ENCODE peak calls at places on chromosome 14, in nine cellular contexts. One of them, this sample, is unnamed.

GRCh38 chr14:68621400-68622365 is 171.2 kb downstream of the ZFP36L1 start:
- DNase-seq in fibroblast of pulmonary artery: peak
- DNase-seq in WERI-Rb-1: peak
- DNase-seq in neural progenitor cell: no peak
- DNase-seq in endodermal cell: peak
- DNase-seq in colonic mucosa: peak
- DNase-seq in choroid plexus epithelial cell: peak
- DNase-seq in IMR-90: peak
- DNase-seq in BJ: peak
- DNase-seq in this sample: no peak

GRCh38 chr14:81537193-81537592 is 3.5 kb upstream of the SEL1L start:
- DNase-seq in BJ: no peak
- DNase-seq in fibroblast of pulmonary artery: no peak
- DNase-seq in endodermal cell: no peak
- DNase-seq in neural progenitor cell: no peak
- DNase-seq in choroid plexus epithelial cell: no peak
- DNase-seq in IMR-90: no peak
- DNase-seq in colonic mucosa: no peak
- DNase-seq in WERI-Rb-1: no peak
- DNase-seq in this sample: no peak

GRCh38 chr14:78164226-78164853 is 5.8 kb upstream of the NRXN3 start:
- DNase-seq in neural progenitor cell: peak
- DNase-seq in endodermal cell: peak
- DNase-seq in colonic mucosa: peak
- DNase-seq in BJ: no peak
- DNase-seq in fibroblast of pulmonary artery: no peak
- DNase-seq in IMR-90: no peak
- DNase-seq in WERI-Rb-1: peak
- DNase-seq in choroid plexus epithelial cell: peak
- DNase-seq in this sample: no peak

GRCh38 chr14:92549853-92550244 is 36.3 kb downstream of the RIN3 start:
- DNase-seq in colonic mucosa: no peak
- DNase-seq in WERI-Rb-1: peak
- DNase-seq in IMR-90: peak
- DNase-seq in endodermal cell: no peak
- DNase-seq in BJ: no peak
- DNase-seq in neural progenitor cell: no peak
- DNase-seq in fibroblast of pulmonary artery: peak
- DNase-seq in choroid plexus epithelial cell: no peak
- DNase-seq in this sample: no peak

GRCh38 chr14:36805116-36805515 is 143.5 kb downstream of the PAX9 start:
- DNase-seq in WERI-Rb-1: no peak
- DNase-seq in neural progenitor cell: peak
- DNase-seq in IMR-90: no peak
- DNase-seq in fibroblast of pulmonary artery: no peak
- DNase-seq in colonic mucosa: no peak
- DNase-seq in endodermal cell: peak
- DNase-seq in choroid plexus epithelial cell: peak
- DNase-seq in BJ: no peak
- DNase-seq in this sample: no peak

GRCh38 chr14:20714593-20715250 is 26.2 kb downstream of the ANG start:
- DNase-seq in neural progenitor cell: no peak
- DNase-seq in WERI-Rb-1: no peak
- DNase-seq in endodermal cell: no peak
- DNase-seq in colonic mucosa: peak
- DNase-seq in fibroblast of pulmonary artery: peak
- DNase-seq in choroid plexus epithelial cell: peak
- DNase-seq in BJ: no peak
- DNase-seq in IMR-90: peak
- DNase-seq in this sample: peak

GRCh38 chr14:104280902-104281767 is 142.7 kb downstream of the KIF26A start:
- DNase-seq in endodermal cell: peak
- DNase-seq in WERI-Rb-1: no peak
- DNase-seq in BJ: no peak
- DNase-seq in choroid plexus epithelial cell: no peak
- DNase-seq in neural progenitor cell: peak
- DNase-seq in IMR-90: no peak
- DNase-seq in fibroblast of pulmonary artery: no peak
- DNase-seq in colonic mucosa: no peak
- DNase-seq in this sample: no peak

GRCh38 chr14:71688576-71688975 is 243.7 kb upstream of the RGS6 start:
- DNase-seq in endodermal cell: no peak
- DNase-seq in BJ: no peak
- DNase-seq in WERI-Rb-1: no peak
- DNase-seq in colonic mucosa: peak
- DNase-seq in fibroblast of pulmonary artery: peak
- DNase-seq in neural progenitor cell: no peak
- DNase-seq in choroid plexus epithelial cell: peak
- DNase-seq in IMR-90: peak
- DNase-seq in this sample: no peak

GRCh38 chr14:65027127-65027799 is 40.6 kb downstream of the FNTB start:
- DNase-seq in choroid plexus epithelial cell: no peak
- DNase-seq in fibroblast of pulmonary artery: no peak
- DNase-seq in BJ: no peak
- DNase-seq in endodermal cell: no peak
- DNase-seq in WERI-Rb-1: no peak
- DNase-seq in colonic mucosa: no peak
- DNase-seq in neural progenitor cell: no peak
- DNase-seq in IMR-90: no peak
- DNase-seq in this sample: no peak

GRCh38 chr14:33839193-33840076 is 111.4 kb downstream of the EGLN3 start:
- DNase-seq in BJ: no peak
- DNase-seq in fibroblast of pulmonary artery: peak
- DNase-seq in WERI-Rb-1: peak
- DNase-seq in colonic mucosa: peak
- DNase-seq in endodermal cell: peak
- DNase-seq in IMR-90: peak
- DNase-seq in neural progenitor cell: peak
- DNase-seq in choroid plexus epithelial cell: peak
- DNase-seq in this sample: no peak

GRCh38 chr14:53967606-53968005 is 11.0 kb upstream of the BMP4 start:
- DNase-seq in fibroblast of pulmonary artery: no peak
- DNase-seq in WERI-Rb-1: no peak
- DNase-seq in endodermal cell: no peak
- DNase-seq in choroid plexus epithelial cell: no peak
- DNase-seq in neural progenitor cell: no peak
- DNase-seq in IMR-90: no peak
- DNase-seq in BJ: no peak
- DNase-seq in colonic mucosa: no peak
- DNase-seq in this sample: no peak

GRCh38 chr14:53962954-53963490 is 6.4 kb upstream of the BMP4 start:
- DNase-seq in neural progenitor cell: no peak
- DNase-seq in endodermal cell: no peak
- DNase-seq in choroid plexus epithelial cell: no peak
- DNase-seq in colonic mucosa: peak
- DNase-seq in BJ: no peak
- DNase-seq in WERI-Rb-1: no peak
- DNase-seq in fibroblast of pulmonary artery: no peak
- DNase-seq in IMR-90: no peak
- DNase-seq in this sample: no peak

GRCh38 chr14:53968756-53969155 is 12.1 kb upstream of the BMP4 start:
- DNase-seq in IMR-90: no peak
- DNase-seq in choroid plexus epithelial cell: no peak
- DNase-seq in WERI-Rb-1: no peak
- DNase-seq in fibroblast of pulmonary artery: no peak
- DNase-seq in colonic mucosa: no peak
- DNase-seq in endodermal cell: no peak
- DNase-seq in BJ: no peak
- DNase-seq in neural progenitor cell: no peak
- DNase-seq in this sample: no peak

GRCh38 chr14:53964249-53964648 is 7.6 kb upstream of the BMP4 start:
- DNase-seq in fibroblast of pulmonary artery: no peak
- DNase-seq in colonic mucosa: no peak
- DNase-seq in BJ: no peak
- DNase-seq in IMR-90: peak
- DNase-seq in neural progenitor cell: no peak
- DNase-seq in endodermal cell: no peak
- DNase-seq in choroid plexus epithelial cell: no peak
- DNase-seq in WERI-Rb-1: no peak
- DNase-seq in this sample: no peak

GRCh38 chr14:53963491-53964227 is 7.0 kb upstream of the BMP4 start:
- DNase-seq in BJ: no peak
- DNase-seq in colonic mucosa: peak
- DNase-seq in WERI-Rb-1: no peak
- DNase-seq in endodermal cell: peak
- DNase-seq in fibroblast of pulmonary artery: peak
- DNase-seq in choroid plexus epithelial cell: no peak
- DNase-seq in IMR-90: no peak
- DNase-seq in neural progenitor cell: peak
- DNase-seq in this sample: no peak
- TF ChIP-seq CTCF in BJ: peak
- TF ChIP-seq CTCF in colonic mucosa: no peak
- TF ChIP-seq CTCF in WERI-Rb-1: peak
- TF ChIP-seq CTCF in endodermal cell: peak
- TF ChIP-seq CTCF in fibroblast of pulmonary artery: peak
- TF ChIP-seq CTCF in choroid plexus epithelial cell: peak
- TF ChIP-seq CTCF in IMR-90: peak
- TF ChIP-seq CTCF in neural progenitor cell: peak
- TF ChIP-seq CTCF in this sample: peak

GRCh38 chr14:74400919-74401503 is 25.0 kb downstream of the SYNDIG1L start:
- DNase-seq in choroid plexus epithelial cell: no peak
- DNase-seq in WERI-Rb-1: no peak
- DNase-seq in neural progenitor cell: no peak
- DNase-seq in IMR-90: no peak
- DNase-seq in fibroblast of pulmonary artery: no peak
- DNase-seq in endodermal cell: peak
- DNase-seq in BJ: no peak
- DNase-seq in colonic mucosa: no peak
- DNase-seq in this sample: no peak

GRCh38 chr14:74403619-74404417 is 22.2 kb downstream of the SYNDIG1L start:
- DNase-seq in endodermal cell: peak
- DNase-seq in WERI-Rb-1: no peak
- DNase-seq in IMR-90: no peak
- DNase-seq in BJ: no peak
- DNase-seq in colonic mucosa: no peak
- DNase-seq in choroid plexus epithelial cell: no peak
- DNase-seq in neural progenitor cell: no peak
- DNase-seq in fibroblast of pulmonary artery: no peak
- DNase-seq in this sample: no peak

GRCh38 chr14:74400328-74400727 is 25.7 kb downstream of the SYNDIG1L start:
- DNase-seq in IMR-90: no peak
- DNase-seq in colonic mucosa: no peak
- DNase-seq in WERI-Rb-1: peak
- DNase-seq in neural progenitor cell: peak
- DNase-seq in endodermal cell: peak
- DNase-seq in fibroblast of pulmonary artery: peak
- DNase-seq in BJ: no peak
- DNase-seq in choroid plexus epithelial cell: peak
- DNase-seq in this sample: no peak

GRCh38 chr14:74402264-74403251 is 23.5 kb downstream of the SYNDIG1L start:
- DNase-seq in choroid plexus epithelial cell: no peak
- DNase-seq in neural progenitor cell: no peak
- DNase-seq in IMR-90: no peak
- DNase-seq in fibroblast of pulmonary artery: no peak
- DNase-seq in WERI-Rb-1: no peak
- DNase-seq in colonic mucosa: no peak
- DNase-seq in BJ: no peak
- DNase-seq in endodermal cell: peak
- DNase-seq in this sample: no peak

GRCh38 chr14:74401504-74402241 is 24.3 kb downstream of the SYNDIG1L start:
- DNase-seq in fibroblast of pulmonary artery: no peak
- DNase-seq in colonic mucosa: peak
- DNase-seq in endodermal cell: peak
- DNase-seq in choroid plexus epithelial cell: no peak
- DNase-seq in WERI-Rb-1: peak
- DNase-seq in BJ: no peak
- DNase-seq in IMR-90: no peak
- DNase-seq in neural progenitor cell: peak
- DNase-seq in this sample: no peak
- H3K4me3 ChIP-seq in fibroblast of pulmonary artery: no peak
- H3K4me3 ChIP-seq in colonic mucosa: no peak
- H3K4me3 ChIP-seq in endodermal cell: peak
- H3K4me3 ChIP-seq in choroid plexus epithelial cell: no peak
- H3K4me3 ChIP-seq in WERI-Rb-1: no peak
- H3K4me3 ChIP-seq in BJ: no peak
- H3K4me3 ChIP-seq in IMR-90: no peak
- H3K4me3 ChIP-seq in neural progenitor cell: no peak
- H3K4me3 ChIP-seq in this sample: no peak

GRCh38 chr14:89013098-89013504 is 188.7 kb downstream of the TTC8 start:
- DNase-seq in neural progenitor cell: peak
- DNase-seq in choroid plexus epithelial cell: peak
- DNase-seq in BJ: no peak
- DNase-seq in endodermal cell: peak
- DNase-seq in colonic mucosa: peak
- DNase-seq in WERI-Rb-1: peak
- DNase-seq in IMR-90: peak
- DNase-seq in fibroblast of pulmonary artery: peak
- DNase-seq in this sample: no peak
- TF ChIP-seq CTCF in neural progenitor cell: peak
- TF ChIP-seq CTCF in choroid plexus epithelial cell: peak
- TF ChIP-seq CTCF in BJ: no peak
- TF ChIP-seq CTCF in endodermal cell: peak
- TF ChIP-seq CTCF in colonic mucosa: peak
- TF ChIP-seq CTCF in WERI-Rb-1: peak
- TF ChIP-seq CTCF in IMR-90: peak
- TF ChIP-seq CTCF in fibroblast of pulmonary artery: peak
- TF ChIP-seq CTCF in this sample: peak

GRCh38 chr14:53516261-53516774 is 363.2 kb upstream of the DDHD1 start:
- DNase-seq in fibroblast of pulmonary artery: peak
- DNase-seq in neural progenitor cell: no peak
- DNase-seq in WERI-Rb-1: no peak
- DNase-seq in colonic mucosa: no peak
- DNase-seq in endodermal cell: no peak
- DNase-seq in IMR-90: peak
- DNase-seq in BJ: peak
- DNase-seq in choroid plexus epithelial cell: peak
- DNase-seq in this sample: peak
- H3K4me3 ChIP-seq in fibroblast of pulmonary artery: no peak
- H3K4me3 ChIP-seq in neural progenitor cell: no peak
- H3K4me3 ChIP-seq in WERI-Rb-1: no peak
- H3K4me3 ChIP-seq in colonic mucosa: no peak
- H3K4me3 ChIP-seq in endodermal cell: no peak
- H3K4me3 ChIP-seq in IMR-90: no peak
- H3K4me3 ChIP-seq in BJ: no peak
- H3K4me3 ChIP-seq in choroid plexus epithelial cell: no peak
- H3K4me3 ChIP-seq in this sample: no peak

This sample was measured in AG09309.